ENCODE peak calls at places on chromosomes 7 and 10, in seven cellular contexts. N is H9, B is mesendoderm, C is neuronal stem cell, X is mesenchymal stem cell, M is H1, I is trophoblast cell. H is an unnamed sample.

GRCh38 chr10:125765835-125766234 is 9.8 kb downstream of the MMP21 start:
- DNase-seq in I (no peak), C (no peak), B (no peak), M (no peak), X (no peak), N (no peak), H (no peak)

GRCh38 chr7:103649052-103649451 is 203.0 kb upstream of the SLC26A5 start:
- DNase-seq in X (no peak), M (no peak), N (no peak), B (no peak), I (no peak), C (no peak), H (no peak)

GRCh38 chr7:129431911-129432643 is 2.2 kb upstream of the STRIP2 start:
- DNase-seq in M (no peak), B (peak; percentile 14), C (no peak), I (no peak), X (no peak), N (no peak), H (no peak)

GRCh38 chr10:36538945-36539586 is 586.3 kb upstream of the ANKRD30A start:
- DNase-seq in M (no peak), X (peak; percentile 86), N (no peak), I (no peak), C (no peak), B (peak; percentile 6), H (peak; percentile 87)

GRCh38 chr10:29699621-29700020 is 64.8 kb upstream of the SVIL start:
- DNase-seq in X (no peak), I (peak; percentile 97), N (no peak), B (peak; percentile 79), M (no peak), C (no peak), H (no peak)

GRCh38 chr10:101572785-101573184 is 15.3 kb downstream of the POLL start:
- DNase-seq in B (no peak), M (no peak), I (no peak), X (no peak), N (no peak), C (no peak), H (no peak)

GRCh38 chr7:51315393-51316261 is 982 bp downstream of the COBL start:
- DNase-seq in N (peak; percentile 56), X (peak; percentile 11), B (peak; percentile 70), M (peak; percentile 77), I (peak; percentile 83), C (peak; percentile 42), H (no peak)

GRCh38 chr7:38757946-38758345 is 126.8 kb upstream of the AMPH start:
- DNase-seq in C (no peak), N (no peak), X (no peak), I (no peak), B (no peak), M (no peak), H (no peak)

GRCh38 chr7:144378651-144379050 is 23.4 kb downstream of the ARHGEF5 start:
- DNase-seq in N (no peak), C (no peak), X (no peak), M (no peak), I (no peak), B (no peak), H (no peak)

GRCh38 chr7:24401628-24402593 is 117.9 kb downstream of the NPY start:
- DNase-seq in N (no peak), I (no peak), C (no peak), B (peak; percentile 36), M (no peak), X (peak; percentile 32), H (peak; percentile 40)

GRCh38 chr7:30897770-30898169 is 13.9 kb upstream of the AQP1 start:
- DNase-seq in X (no peak), M (no peak), B (no peak), N (no peak), C (no peak), I (no peak), H (no peak)

GRCh38 chr10:11425288-11425595 is 186.2 kb downstream of the USP6NL start:
- DNase-seq in B (no peak), M (peak; percentile 40), N (no peak), I (no peak), C (no peak), X (peak; percentile 38), H (no peak)

GRCh38 chr7:143325215-143325614 is 9.3 kb downstream of the CLCN1 start:
- DNase-seq in X (peak; percentile 65), B (no peak), N (no peak), I (no peak), C (no peak), M (no peak), H (peak; percentile 78)

GRCh38 chr7:2103071-2103898 is 129.5 kb downstream of the MAD1L1 start:
- DNase-seq in M (no peak), B (no peak), N (no peak), X (no peak), I (no peak), C (no peak), H (no peak)

GRCh38 chr10:132229834-132230556 is 43.2 kb downstream of the DPYSL4 start:
- DNase-seq in I (peak; percentile 19), X (no peak), B (no peak), N (no peak), M (no peak), C (no peak), H (no peak)

GRCh38 chr10:92891885-92892705 is 43.8 kb downstream of the EXOC6 start:
- DNase-seq in I (peak; percentile 98), N (peak; percentile 62), B (peak; percentile 85), M (no peak), X (peak; percentile 77), C (no peak), H (peak; percentile 91)

GRCh38 chr10:46310851-46311250 is 24.1 kb downstream of the ANTXRL start:
- DNase-seq in X (no peak), I (no peak), M (no peak), C (no peak), N (peak; percentile 20), B (no peak), H (no peak)

GRCh38 chr10:47233631-47234030 is 66.4 kb upstream of the GDF10 start:
- DNase-seq in B (peak; percentile 34), N (peak; percentile 5), X (no peak), C (no peak), M (no peak), I (no peak), H (no peak)

GRCh38 chr10:99854860-99855259 is 72.4 kb downstream of the ABCC2 start:
- DNase-seq in M (no peak), B (peak; percentile 59), N (no peak), I (no peak), X (peak; percentile 84), C (no peak), H (peak; percentile 83)

GRCh38 chr7:80870806-80871205 is 48.0 kb downstream of the SEMA3C start:
- DNase-seq in N (no peak), B (no peak), M (no peak), C (no peak), X (no peak), I (no peak), H (no peak)
- H3K23ac ChIP-seq in N (no peak overlapping the region), B (no peak overlapping the region), M (no peak overlapping the region), C (no peak overlapping the region), X (no peak overlapping the region), I (no peak overlapping the region), H (no peak overlapping the region)

DNA sequence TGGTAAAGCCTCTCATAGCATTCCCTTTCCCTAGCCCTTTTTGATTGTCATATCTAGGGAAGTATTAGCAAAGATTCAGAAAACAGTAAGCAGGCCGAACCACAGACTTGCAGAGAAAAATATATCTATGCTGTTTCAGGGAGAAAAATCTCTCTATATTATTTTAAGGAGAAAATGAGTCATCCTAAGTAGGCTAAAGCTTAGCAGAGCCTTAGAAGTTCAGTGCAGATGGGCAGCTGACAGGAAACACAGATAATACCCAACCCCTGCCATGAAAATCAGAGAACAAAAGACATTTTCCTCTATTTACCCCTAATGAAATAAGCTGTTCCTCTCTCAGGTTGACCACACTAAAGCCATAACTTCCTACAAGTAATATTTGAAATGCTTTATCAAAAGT is 16.5 kb downstream of the C1QL3 start:
- DNase-seq in C (no peak), I (no peak), B (no peak), N (no peak), M (no peak), X (peak; percentile 12), H (peak; percentile 12)
- H3K23ac ChIP-seq in C (no peak overlapping the region), I (no peak overlapping the region), B (no peak overlapping the region), N (no peak overlapping the region), M (no peak overlapping the region), X (no peak overlapping the region), H (no peak overlapping the region)

GRCh38 chr7:105198223-105198622 is 184.2 kb downstream of the KMT2E start:
- DNase-seq in X (peak; percentile 92), C (no peak), M (no peak), I (no peak), B (no peak), N (no peak), H (peak; percentile 95)

GRCh38 chr7:105195891-105196290 is 181.9 kb downstream of the KMT2E start:
- DNase-seq in X (no peak), B (no peak), M (no peak), I (no peak), C (no peak), N (no peak), H (no peak)

GRCh38 chr7:105191329-105191728 is 177.3 kb downstream of the KMT2E start:
- DNase-seq in B (no peak), N (no peak), X (no peak), I (no peak), M (no peak), C (no peak), H (no peak)

GRCh38 chr7:105199372-105199771 is 185.4 kb downstream of the KMT2E start:
- DNase-seq in M (no peak), C (no peak), B (no peak), N (no peak), X (peak; percentile 32), I (no peak), H (peak; percentile 24)

DNA sequence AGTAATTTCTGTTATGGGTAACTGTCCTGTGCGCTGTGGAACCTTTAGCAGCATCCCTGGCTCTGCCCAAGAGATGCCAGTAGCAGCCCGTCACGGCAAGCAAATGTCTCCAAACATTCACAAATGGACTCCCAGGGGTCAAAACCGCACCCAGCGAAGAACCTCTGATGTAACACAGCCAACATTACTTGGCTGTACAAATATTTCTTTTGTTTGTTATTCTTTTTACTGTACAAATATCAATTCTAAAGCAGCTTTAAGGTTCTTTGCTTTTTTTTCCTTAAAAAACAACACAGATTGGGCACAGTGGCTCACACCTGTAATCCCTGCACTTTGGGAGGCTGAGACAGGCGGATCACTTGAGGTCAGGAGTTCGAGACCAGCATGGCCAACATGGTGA is 182.5 kb downstream of the KMT2E start:
- DNase-seq in X (no peak), I (no peak), M (no peak), C (no peak), N (no peak), B (no peak), H (peak; percentile 22)
- H3K23ac ChIP-seq in X (no peak overlapping the region), I (no peak overlapping the region), M (no peak overlapping the region), C (no peak overlapping the region), N (no peak overlapping the region), B (no peak overlapping the region), H (no peak overlapping the region)

GRCh38 chr10:43252785-43253341 is 14.0 kb downstream of the RASGEF1A start:
- DNase-seq in C (no peak), M (no peak), B (no peak), I (no peak), N (peak; percentile 21), X (no peak), H (no peak)
- H3K23ac ChIP-seq in C (peak overlapping the region; percentile 85), M (no peak overlapping the region), B (no peak overlapping the region), I (no peak overlapping the region), N (no peak overlapping the region), X (no peak overlapping the region), H (no peak overlapping the region)

GRCh38 chr7:11374629-11375028 is 401.0 kb downstream of the PHF14 start:
- DNase-seq in N (no peak), B (no peak), C (no peak), I (no peak), X (no peak), M (no peak), H (no peak)
- H3K23ac ChIP-seq in N (no peak overlapping the region), B (no peak overlapping the region), C (no peak overlapping the region), I (no peak overlapping the region), X (no peak overlapping the region), M (no peak overlapping the region), H (no peak overlapping the region)